ENCODE peak calls at places on chromosome 11, in eight cellular contexts. F is heart right ventricle, G is astrocyte of the spinal cord, J is astrocyte of the cerebellum, V is IMR-90, N is colonic mucosa, Y is adrenal gland, Z is BE2C. L is an unnamed sample.

GRCh38 chr11:26947379-26947844 is 46.5 kb upstream of the FIBIN start:
- DNase-seq in F (peak; percentile 48), G (peak; percentile 100), J (peak; percentile 99), V (peak; percentile 100), Z (no peak), N (peak; percentile 35), Y (no peak), L (no peak)

GRCh38 chr11:119536801-119537200 is 113.8 kb upstream of the THY1 start:
- DNase-seq in G (no peak), J (no peak), F (no peak), V (no peak), Z (no peak), N (no peak), Y (no peak), L (no peak)

GRCh38 chr11:88555018-88555828 is 217.7 kb upstream of the CTSC start:
- DNase-seq in N (no peak), G (peak; percentile 99), Y (no peak), V (peak; percentile 99), F (no peak), J (peak; percentile 100), Z (no peak), L (no peak)

GRCh38 chr11:20059587-20060021 is 100.7 kb downstream of the DBX1 start:
- DNase-seq in Z (no peak), J (no peak), N (no peak), Y (no peak), V (no peak), G (no peak), F (no peak), L (no peak)

GRCh38 chr11:134032501-134033091 is 36.3 kb upstream of the JAM3 start:
- DNase-seq in J (no peak), G (no peak), Z (peak; percentile 84), F (no peak), N (peak; percentile 31), Y (no peak), V (no peak), L (no peak)

GRCh38 chr11:117823941-117824420 is 563 bp downstream of the FXYD2 start:
- DNase-seq in F (peak; percentile 85), G (peak; percentile 18), J (no peak), N (peak; percentile 49), V (no peak), Y (peak; percentile 46), Z (no peak), L (no peak)

GRCh38 chr11:61907282-61907681 is 10.1 kb downstream of the RAB3IL1 start:
- DNase-seq in J (no peak), F (no peak), G (no peak), Y (no peak), V (no peak), Z (no peak), N (no peak), L (no peak)

GRCh38 chr11:62664405-62665074 is 470 bp downstream of the C11orf98 start:
- DNase-seq in V (peak; percentile 50), G (no peak), J (no peak), N (peak; percentile 50), F (no peak), Z (peak; percentile 45), Y (no peak), L (peak; percentile 71)

GRCh38 chr11:9118277-9118676 is 26.9 kb upstream of the SCUBE2 start:
- DNase-seq in Y (no peak), G (no peak), V (no peak), N (no peak), J (no peak), F (no peak), Z (no peak), L (no peak)

GRCh38 chr11:73154178-73154577 is 12.1 kb upstream of the FCHSD2 start:
- DNase-seq in V (no peak), G (no peak), F (no peak), N (no peak), Y (no peak), Z (no peak), J (no peak), L (peak; percentile 19)

GRCh38 chr11:99585606-99586005 is 564.9 kb downstream of the CNTN5 start:
- DNase-seq in F (no peak), N (no peak), G (no peak), Y (no peak), Z (no peak), V (no peak), J (no peak), L (no peak)

GRCh38 chr11:279966-280761 is 2.0 kb downstream of the NLRP6 start:
- DNase-seq in N (peak; percentile 57), V (peak; percentile 30), Z (no peak), J (no peak), Y (no peak), G (peak; percentile 15), F (peak; percentile 5), L (peak; percentile 51)

GRCh38 chr11:279040-279965 is 1.1 kb downstream of the NLRP6 start:
- DNase-seq in Z (no peak), G (no peak), V (no peak), J (no peak), N (no peak), Y (no peak), F (peak; percentile 3), L (no peak)

GRCh38 chr11:276219-276618 is 2.0 kb upstream of the NLRP6 start:
- DNase-seq in G (no peak), F (no peak), J (no peak), V (no peak), Y (no peak), Z (no peak), N (no peak), L (no peak)

GRCh38 chr11:280762-281485 is 2.7 kb downstream of the NLRP6 start:
- DNase-seq in N (no peak), Z (no peak), G (no peak), V (no peak), F (peak; percentile 3), J (no peak), Y (no peak), L (no peak)

DNA sequence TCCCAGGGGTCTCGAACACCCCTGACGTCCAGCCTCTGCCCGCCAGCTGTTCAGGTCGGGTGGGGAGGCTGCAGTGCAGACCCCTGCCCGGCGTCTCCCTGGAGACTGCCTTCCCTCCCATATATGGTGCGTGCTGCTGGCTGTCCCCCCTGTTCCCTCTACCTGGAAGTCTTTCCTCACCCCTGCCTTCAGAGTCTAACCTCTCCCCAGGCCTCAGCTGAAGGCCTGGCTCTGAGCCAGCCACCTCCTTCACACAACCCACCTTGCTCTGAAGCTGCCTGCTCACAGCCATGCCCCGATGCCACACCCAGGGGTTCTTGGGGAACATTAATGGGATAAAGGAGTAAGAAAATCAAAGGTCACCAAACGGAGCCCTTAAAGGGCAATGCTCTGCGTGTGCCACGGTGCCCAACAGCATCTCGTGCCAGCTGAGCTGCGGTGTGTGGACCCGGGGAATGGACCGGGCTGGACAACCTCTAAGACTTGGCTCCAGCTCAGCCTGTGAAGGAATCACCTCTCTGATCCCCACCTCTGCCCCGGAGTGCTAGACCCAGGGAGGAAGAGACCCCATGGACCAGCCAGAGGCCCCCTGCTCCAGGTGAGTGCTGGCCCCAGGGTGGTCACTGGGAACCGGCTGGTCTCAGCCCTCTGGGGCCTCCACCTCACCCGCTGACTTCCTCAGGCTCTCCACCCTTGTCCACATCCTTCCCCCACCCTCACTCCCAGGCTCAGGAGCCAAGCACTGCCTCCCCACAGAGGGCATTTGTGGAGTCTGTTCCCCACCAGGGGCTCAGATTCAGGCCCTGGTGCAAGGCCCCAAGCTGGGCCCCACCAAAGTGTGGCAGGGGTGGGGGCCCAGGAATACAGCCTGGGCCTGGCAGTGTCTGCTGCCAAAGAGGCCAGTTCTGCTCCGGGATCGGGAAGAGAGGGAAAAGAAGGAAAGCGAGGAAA is at the start of gene NLRP6:
- DNase-seq in Y (no peak), J (no peak), V (no peak), G (no peak), N (no peak), Z (no peak), F (peak; percentile 2), L (no peak)
- H3K4me3 ChIP-seq in Y (no peak within 1 kb of the TSS), J (no peak within 1 kb of the TSS), V (no peak within 1 kb of the TSS), G (no peak within 1 kb of the TSS), N (peak within 1 kb of the TSS; percentile 37), Z (no peak within 1 kb of the TSS), F (no peak within 1 kb of the TSS), L (no peak within 1 kb of the TSS)

DNA sequence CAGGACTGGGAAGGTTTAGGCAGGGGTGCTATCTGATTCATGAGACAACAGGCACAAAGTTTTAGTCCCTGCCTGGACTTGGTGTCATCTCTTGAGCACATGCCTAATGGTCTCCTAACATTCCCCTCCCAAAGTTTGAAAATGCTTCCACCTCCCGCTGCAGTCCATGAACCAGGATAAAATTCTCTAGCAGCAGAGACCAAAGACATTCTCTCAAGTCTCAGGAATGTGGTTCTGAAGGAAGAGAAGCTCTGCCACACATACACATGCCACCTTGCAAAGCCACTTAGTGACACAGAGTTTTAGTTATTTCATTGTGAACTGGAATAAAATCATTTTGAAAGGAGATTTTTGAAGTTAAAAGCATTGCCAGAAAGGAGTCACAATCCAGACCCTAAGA is 15.5 kb downstream of the OR51B6 start:
- DNase-seq in G (peak; percentile 12), V (peak; percentile 34), Z (no peak), J (no peak), N (no peak), F (no peak), Y (no peak), L (no peak)
- TF ChIP-seq CTCF in G (no peak), V (no peak), Z (no peak), J (no peak), N (no peak), F (no peak), Y (no peak), L (no peak)

DNA sequence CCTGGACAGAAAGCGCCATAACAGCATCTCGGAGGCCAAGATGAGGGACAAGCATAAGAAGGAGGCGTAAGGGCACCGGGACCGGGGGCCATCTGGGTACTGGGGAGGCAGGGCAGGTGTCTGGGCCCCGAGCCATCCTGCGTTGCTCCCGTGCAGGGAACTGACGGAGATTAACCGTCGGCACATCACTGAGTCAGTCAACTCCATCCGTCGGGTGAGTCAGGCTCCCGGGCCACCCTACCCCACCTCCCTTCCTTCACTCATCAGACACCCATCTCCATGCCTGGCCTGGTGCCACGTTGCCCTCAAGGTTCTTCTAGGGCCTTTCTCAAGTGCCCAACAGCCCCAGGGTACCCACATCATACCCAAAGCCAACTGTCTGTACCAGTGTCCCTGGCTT is 15.0 kb downstream of the PLCB3 start:
- DNase-seq in V (no peak), Y (no peak), G (no peak), N (no peak), Z (no peak), J (no peak), F (no peak), L (no peak)
- H3K4me3 ChIP-seq in V (no peak overlapping the region), Y (no peak overlapping the region), G (no peak overlapping the region), N (no peak overlapping the region), Z (no peak overlapping the region), J (no peak overlapping the region), F (no peak overlapping the region), L (no peak overlapping the region)

GRCh38 chr11:113162590-113162961 is 151.8 kb upstream of the TTC12 start:
- DNase-seq in F (no peak), J (peak; percentile 49), Z (peak; percentile 41), G (peak; percentile 20), V (no peak), N (no peak), Y (no peak), L (peak; percentile 35)
- TF ChIP-seq CTCF in F (peak; percentile 17), J (peak; percentile 51), Z (peak; percentile 52), G (peak; percentile 28), V (no peak), N (no peak), Y (peak; percentile 10), L (peak; percentile 18)

GRCh38 chr11:68750197-68750987 is 928 bp downstream of the TESMIN start:
- DNase-seq in N (no peak), Y (peak; percentile 27), V (no peak), Z (no peak), F (no peak), J (no peak), G (no peak), L (no peak)
- H3K4me3 ChIP-seq in N (peak overlapping the region; percentile 0), Y (no peak overlapping the region), V (no peak overlapping the region), Z (no peak overlapping the region), F (no peak overlapping the region), J (no peak overlapping the region), G (no peak overlapping the region), L (peak overlapping the region; percentile 67)

L was measured in Caco-2.